ENCODE peak calls at places on chromosomes 1 and 21, in five cellular contexts. M is CD8-positive, alpha-beta memory T cell; Z is heart left ventricle; A is HCT116; K is RWPE2. E is an unnamed sample. For H3K36me3, the result is how much of the 10 kb centered on the place peaks cover.

GRCh38 chr1:170711682-170712081 is 47.8 kb downstream of the PRRX1 start:
- DNase-seq in A (no peak), K (no peak), Z (no peak), M (no peak), E (no peak)

GRCh38 chr1:234244482-234244881 is 128.8 kb upstream of the COA6 start:
- DNase-seq in K (no peak), A (no peak), M (no peak), Z (no peak), E (no peak)

GRCh38 chr1:184456189-184456588 is 69.4 kb downstream of the C1orf21 start:
- DNase-seq in M (no peak), A (no peak), K (no peak), Z (no peak), E (no peak)

GRCh38 chr1:48262001-48262400 is 39.5 kb downstream of the SLC5A9 start:
- DNase-seq in A (no peak), K (no peak), Z (no peak), M (no peak), E (no peak)

GRCh38 chr1:69947837-69948236 is 257.5 kb downstream of the LRRC40 start:
- DNase-seq in K (no peak), A (no peak), M (no peak), Z (no peak), E (no peak)

GRCh38 chr1:81802601-81803422 is 2.1 kb downstream of the ADGRL2 start:
- DNase-seq in Z (peak), A (no peak), M (no peak), K (no peak), E (no peak)

GRCh38 chr1:162349635-162350330 is 26.9 kb downstream of the SPATA46 start:
- DNase-seq in A (peak), Z (no peak), K (no peak), M (no peak), E (no peak)

GRCh38 chr1:160205974-160206369 is 788 bp downstream of the PEA15 start:
- DNase-seq in M (peak), Z (peak), A (peak), K (no peak), E (peak)

GRCh38 chr21:44869860-44870747 is 3.4 kb downstream of the PTTG1IP start:
- DNase-seq in K (peak), Z (peak), M (no peak), A (peak), E (peak)

GRCh38 chr1:33228935-33229487 is 27.3 kb upstream of the ZNF362 start:
- DNase-seq in M (no peak), K (no peak), A (no peak), Z (peak), E (no peak)

GRCh38 chr1:109466100-109466439 is 276 bp upstream of the SYPL2 start:
- DNase-seq in M (no peak), A (no peak), K (no peak), Z (no peak), E (no peak)

GRCh38 chr1:230009611-230010313 is 57.3 kb upstream of the GALNT2 start:
- DNase-seq in K (no peak), A (no peak), M (no peak), Z (no peak), E (no peak)

GRCh38 chr1:34778381-34778780 is 2.6 kb upstream of the GJB3 start:
- DNase-seq in A (no peak), K (no peak), M (no peak), Z (no peak), E (no peak)

GRCh38 chr1:42720868-42721267 is 19.2 kb downstream of the CLDN19 start:
- DNase-seq in A (no peak), M (no peak), Z (no peak), K (no peak), E (no peak)

GRCh38 chr1:225816643-225817538 is 7.0 kb downstream of the EPHX1 start:
- DNase-seq in Z (peak), M (no peak), K (no peak), A (no peak), E (no peak)

GRCh38 chr1:240091614-240092300 is at the start of gene FMN2:
- DNase-seq in A (no peak), K (peak), Z (no peak), M (no peak), E (no peak)

GRCh38 chr1:158952416-158952815 is 21.1 kb downstream of the PYHIN1 start:
- DNase-seq in M (no peak), K (no peak), Z (no peak), A (no peak), E (no peak)

GRCh38 chr1:161305872-161306519 is 3.8 kb downstream of the MPZ start:
- DNase-seq in A (peak), M (peak), K (peak), Z (peak), E (peak)

GRCh38 chr1:209720326-209720725 is 15.7 kb downstream of the HSD11B1 start:
- DNase-seq in M (no peak), A (no peak), Z (no peak), K (no peak), E (no peak)

GRCh38 chr1:218488986-218489385 is 143.8 kb downstream of the TGFB2 start:
- DNase-seq in K (no peak), Z (no peak), M (no peak), A (no peak), E (no peak)

GRCh38 chr21:35381743-35382310 is 332.7 kb upstream of the RUNX1 start:
- DNase-seq in K (no peak), Z (no peak), M (no peak), A (no peak), E (no peak)

GRCh38 chr1:189409774-189410173 is 1067.9 kb downstream of the BRINP3 start:
- DNase-seq in K (no peak), A (no peak), Z (no peak), M (no peak), E (no peak)

DNA sequence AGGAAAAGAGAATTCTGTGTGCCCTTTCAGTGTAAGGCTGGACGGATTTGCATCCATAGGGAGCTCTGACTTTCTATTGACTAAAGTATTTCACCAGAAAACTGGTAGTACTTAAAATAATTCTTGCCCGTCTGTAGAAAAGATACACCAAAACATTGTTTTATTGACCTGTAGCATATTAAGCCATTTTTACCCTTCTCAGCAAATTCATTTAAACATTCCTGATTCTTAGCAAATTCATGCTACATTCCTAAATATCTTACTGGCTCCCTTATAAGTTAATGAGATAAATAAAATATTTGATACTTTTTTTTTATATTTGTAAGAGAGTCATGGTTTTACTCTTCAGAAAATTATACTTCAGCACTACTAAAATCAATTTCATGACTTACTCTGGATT is 1.6 kb upstream of the IPP start:
- DNase-seq in K (no peak), M (no peak), Z (no peak), A (no peak), E (no peak)
- H3K36me3 ChIP-seq in K (under half), M (under half), Z (under half), A (under half), E (under half)

DNA sequence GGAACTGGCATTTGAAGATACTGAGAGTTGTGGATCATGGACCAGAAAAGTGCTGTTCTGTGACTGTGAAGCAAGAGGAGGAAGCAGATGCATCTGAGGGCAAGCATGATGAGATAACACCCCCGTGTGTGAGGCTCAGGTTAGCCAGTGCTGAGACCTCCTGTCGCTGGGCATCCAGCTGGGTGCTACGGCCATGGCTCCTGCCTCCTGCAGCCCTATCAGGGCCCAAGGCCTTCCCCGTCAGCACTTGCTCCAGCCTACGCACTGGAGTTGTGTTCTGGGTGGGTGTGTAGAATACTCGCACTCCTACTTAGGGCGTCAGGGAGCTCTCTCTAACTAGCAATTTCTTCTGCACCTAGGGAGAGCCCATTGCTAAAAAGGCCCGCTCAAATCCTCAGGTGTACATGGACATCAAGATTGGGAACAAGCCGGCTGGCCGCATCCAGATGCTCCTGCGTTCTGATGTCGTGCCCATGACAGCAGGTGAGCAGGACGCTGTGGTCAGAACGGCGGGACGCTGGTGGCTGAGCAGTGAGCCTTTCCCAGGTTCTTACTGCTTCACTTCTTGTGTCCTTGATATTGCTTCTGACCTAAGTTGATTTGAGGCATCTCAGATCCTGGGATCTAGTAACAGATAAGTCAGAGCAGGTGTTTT is 6.5 kb downstream of the PPIE start:
- DNase-seq in M (no peak), Z (no peak), A (no peak), K (no peak), E (no peak)
- H3K36me3 ChIP-seq in M (half or more), Z (half or more), A (half or more), K (half or more), E (half or more)

GRCh38 chr1:28480308-28480707 is 25.5 kb upstream of the RCC1 start:
- DNase-seq in M (no peak), A (no peak), Z (no peak), K (no peak), E (no peak)
- H3K36me3 ChIP-seq in M (under half), A (under half), Z (half or more), K (half or more), E (under half)

GRCh38 chr1:93659805-93660479 is 21.7 kb downstream of the BCAR3 start:
- DNase-seq in Z (peak), K (no peak), A (no peak), M (no peak), E (no peak)
- H3K36me3 ChIP-seq in Z (under half), K (half or more), A (under half), M (under half), E (under half)

DNA sequence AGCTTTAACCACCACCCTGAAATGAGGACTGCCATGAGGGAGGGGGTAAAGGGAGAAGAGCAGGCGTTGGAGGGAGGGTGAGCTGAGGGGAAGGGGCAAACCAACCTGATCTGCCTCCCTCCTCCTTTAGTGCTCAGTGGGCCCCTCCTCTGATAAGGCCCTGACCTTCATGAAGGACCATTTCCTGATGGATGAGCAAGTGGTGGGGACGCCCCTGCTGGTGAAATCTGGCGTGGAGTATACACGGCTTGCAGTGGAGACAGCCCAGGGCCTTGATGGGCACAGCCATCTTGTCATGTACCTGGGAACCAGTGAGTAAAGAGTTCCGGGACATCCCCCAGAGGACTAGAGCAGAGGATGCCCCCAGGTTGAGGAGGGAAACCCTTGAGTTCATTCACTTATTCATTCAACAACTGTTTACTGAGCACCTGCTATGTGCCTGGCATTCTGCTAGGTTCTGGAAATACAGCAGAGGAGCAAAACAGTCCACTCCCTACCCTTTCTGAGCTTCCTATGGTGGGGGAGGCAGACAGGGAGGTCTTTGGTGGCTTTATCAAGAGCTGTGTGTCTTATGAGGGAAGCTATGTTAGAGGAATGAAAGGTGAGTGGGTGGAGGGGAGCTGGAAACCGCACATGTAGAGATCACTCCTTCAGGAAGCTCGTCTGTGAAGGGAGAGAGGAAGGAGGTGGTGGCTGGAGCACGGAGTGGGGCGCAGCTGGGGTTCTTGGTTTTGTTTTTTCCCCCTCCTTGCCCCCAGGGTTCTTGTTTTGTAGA is 19.5 kb downstream of the SEMA4A start:
- DNase-seq in A (no peak), K (no peak), Z (no peak), M (no peak), E (no peak)
- H3K36me3 ChIP-seq in A (under half), K (under half), Z (under half), M (under half), E (under half)

DNA sequence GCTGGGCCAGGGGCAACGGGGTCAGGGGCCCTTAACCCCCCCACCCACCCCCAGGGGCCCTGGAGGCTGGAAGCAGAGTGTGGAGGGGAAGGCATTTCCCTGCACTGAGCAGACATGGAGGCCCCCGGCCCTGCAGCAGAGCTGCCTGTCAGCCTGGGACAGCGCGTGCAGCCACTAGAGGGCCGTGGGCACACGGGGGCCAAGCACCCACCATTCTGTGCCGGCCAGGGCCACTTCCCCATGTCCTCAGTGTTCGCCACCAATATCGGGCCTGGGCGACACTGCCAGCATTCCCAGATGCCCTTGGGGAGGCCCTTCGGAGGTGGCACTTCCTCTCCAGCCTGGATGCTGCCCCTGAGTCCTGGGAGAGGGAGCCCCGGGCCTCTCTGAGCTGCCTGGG is 23.2 kb upstream of the ARHGEF16 start:
- DNase-seq in A (no peak), Z (no peak), K (no peak), M (no peak), E (no peak)
- H3K36me3 ChIP-seq in A (under half), Z (under half), K (under half), M (under half), E (under half)

GRCh38 chr1:114982251-114982650 is 47.4 kb upstream of the TSHB start:
- DNase-seq in M (no peak), A (no peak), K (no peak), Z (no peak), E (no peak)

GRCh38 chr1:114986286-114986685 is 43.3 kb upstream of the TSHB start:
- DNase-seq in A (no peak), Z (no peak), M (no peak), K (no peak), E (no peak)

DNA sequence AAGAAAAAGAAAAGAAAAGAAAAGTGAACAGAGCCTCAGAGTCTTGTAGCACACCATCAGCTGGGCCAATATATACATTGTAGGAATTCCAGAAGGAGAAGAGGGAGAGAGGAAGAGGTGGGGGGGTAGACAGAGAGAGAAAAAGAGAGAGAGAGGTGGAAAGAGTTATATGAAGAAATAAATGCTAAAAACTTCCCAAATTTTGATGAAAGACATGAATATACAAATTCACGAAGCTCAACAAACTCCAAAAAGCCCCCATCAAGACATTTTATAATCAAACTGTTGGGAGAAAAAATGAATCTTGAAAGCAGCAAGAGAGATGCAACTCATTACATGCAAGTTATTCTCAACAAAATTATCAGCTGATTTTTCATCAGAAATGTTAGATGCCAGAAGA is 41.5 kb upstream of the TSHB start:
- DNase-seq in M (no peak), K (no peak), A (no peak), Z (no peak), E (no peak)
- H3K36me3 ChIP-seq in M (under half), K (under half), A (under half), Z (under half), E (under half)

DNA sequence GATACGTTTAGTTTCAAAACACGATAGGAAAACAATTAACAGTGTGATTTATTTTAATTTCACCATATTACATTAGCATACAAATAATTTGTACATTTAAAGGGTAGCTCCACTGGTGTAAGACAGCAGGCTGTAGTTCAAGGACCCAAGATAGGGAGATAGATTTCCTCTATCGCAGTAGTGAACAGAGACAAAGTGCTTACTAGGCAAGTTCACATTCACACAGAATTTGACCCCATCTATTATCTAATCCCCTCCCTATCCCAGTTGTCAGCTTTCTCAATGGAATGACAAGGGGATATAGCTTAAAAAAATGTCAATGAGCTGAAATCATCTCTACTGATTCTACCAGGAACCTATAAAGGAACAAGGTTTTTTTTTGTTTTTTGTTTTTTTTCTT is 31.2 kb downstream of the MGST3 start:
- DNase-seq in M (no peak), Z (no peak), K (no peak), A (no peak), E (no peak)
- H3K36me3 ChIP-seq in M (under half), Z (half or more), K (half or more), A (under half), E (half or more)

DNA sequence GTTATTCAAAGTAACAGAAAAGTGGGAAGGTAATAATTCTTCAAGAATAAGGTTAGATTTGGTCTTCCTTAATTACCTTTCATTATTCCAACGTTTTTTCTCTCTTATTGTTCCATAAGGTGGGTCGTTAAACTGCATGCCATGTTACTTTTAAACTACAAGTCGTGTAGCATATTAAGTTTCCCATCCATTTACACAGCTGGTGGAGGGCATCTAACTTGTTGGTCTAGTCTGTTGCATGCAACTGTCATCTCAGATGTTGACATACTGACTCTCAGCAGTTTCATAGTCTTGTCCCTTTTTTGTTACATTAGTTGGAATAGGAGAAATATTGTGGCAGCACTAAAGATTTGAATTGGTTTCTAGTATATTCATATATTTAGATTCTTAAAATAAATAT is 54.6 kb upstream of the BMP8A start:
- DNase-seq in A (no peak), Z (no peak), M (no peak), K (no peak), E (no peak)
- H3K36me3 ChIP-seq in A (under half), Z (half or more), M (half or more), K (half or more), E (half or more)

DNA sequence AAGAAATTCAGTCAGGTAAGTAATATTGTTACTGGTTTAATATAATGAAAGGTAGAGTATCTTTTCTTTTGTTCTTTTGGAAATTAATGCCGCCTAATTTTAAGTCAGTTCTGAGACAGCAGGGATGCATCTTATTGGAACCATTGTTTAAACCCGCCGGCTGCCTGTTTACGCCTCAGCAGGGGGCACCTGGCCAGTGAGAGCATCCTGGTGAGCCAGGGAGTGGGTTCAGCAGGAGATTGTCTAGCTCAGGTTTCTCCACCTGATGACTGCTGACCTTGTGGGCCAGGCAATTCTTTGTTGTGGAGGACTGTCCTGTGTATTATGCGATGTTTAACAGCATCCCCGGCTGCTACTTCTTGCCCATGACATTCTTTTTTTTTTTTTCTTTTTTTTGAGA is 30.2 kb downstream of the CHAF1B start:
- DNase-seq in Z (no peak), A (no peak), K (no peak), M (no peak), E (no peak)
- H3K36me3 ChIP-seq in Z (under half), A (under half), K (under half), M (under half), E (under half)